ENCODE peak calls at places on chromosomes 13 and 19, in six cellular contexts. E, I, P, R, B and W are unnamed samples.

GRCh38 chr13:20395061-20395916 is 130.4 kb downstream of the CRYL1 start:
- DNase-seq in E (no peak), I (no peak), P (no peak), R (peak; percentile 33), B (no peak), W (no peak)

GRCh38 chr19:39264306-39265290 is 3.6 kb upstream of the IFNL2 start:
- DNase-seq in E (no peak), I (no peak), P (no peak), R (peak; percentile 77), B (no peak), W (no peak)

GRCh38 chr19:19860756-19861390 is 4.8 kb upstream of the ZNF253 start:
- DNase-seq in E (no peak), I (no peak), P (peak; percentile 11), R (peak; percentile 87), B (no peak), W (no peak)

GRCh38 chr13:40442191-40442590 is 224.2 kb downstream of the FOXO1 start:
- DNase-seq in E (no peak), I (no peak), P (no peak), R (no peak), B (no peak), W (peak; percentile 9)

GRCh38 chr19:58009666-58010301 is 7.2 kb upstream of the ZNF606 start:
- DNase-seq in E (no peak), I (no peak), P (peak; percentile 60), R (no peak), B (no peak), W (peak; percentile 75)

GRCh38 chr13:29428310-29428991 is 167.0 kb downstream of the SLC7A1 start:
- DNase-seq in E (peak; percentile 6), I (no peak), P (no peak), R (peak; percentile 71), B (no peak), W (no peak)

GRCh38 chr19:43519436-43520088 is 7.4 kb downstream of the ETHE1 start:
- DNase-seq in E (peak; percentile 74), I (peak; percentile 72), P (peak; percentile 68), R (peak; percentile 90), B (peak; percentile 33), W (peak; percentile 78)

GRCh38 chr13:50596776-50597203 is 246.7 kb downstream of the DLEU7 start:
- DNase-seq in E (no peak), I (peak; percentile 60), P (no peak), R (no peak), B (no peak), W (no peak)

GRCh38 chr19:49833594-49833993 is 15.5 kb downstream of the MED25 start:
- DNase-seq in E (no peak), I (no peak), P (no peak), R (no peak), B (no peak), W (no peak)

GRCh38 chr13:48954086-48954485 is 21.6 kb upstream of the FNDC3A start:
- DNase-seq in E (no peak), I (peak; percentile 15), P (no peak), R (no peak), B (no peak), W (no peak)

GRCh38 chr13:97658556-97658955 is 224.6 kb downstream of the RAP2A start:
- DNase-seq in E (no peak), I (no peak), P (no peak), R (no peak), B (no peak), W (peak; percentile 61)

GRCh38 chr13:97659602-97660001 is 225.6 kb downstream of the RAP2A start:
- DNase-seq in E (no peak), I (peak; percentile 13), P (no peak), R (no peak), B (no peak), W (peak; percentile 45)

GRCh38 chr13:97648881-97649224 is 214.9 kb downstream of the RAP2A start:
- DNase-seq in E (no peak), I (no peak), P (no peak), R (no peak), B (no peak), W (no peak)

GRCh38 chr13:97648171-97648880 is 214.4 kb downstream of the RAP2A start:
- DNase-seq in E (no peak), I (no peak), P (no peak), R (no peak), B (no peak), W (peak; percentile 88)

DNA sequence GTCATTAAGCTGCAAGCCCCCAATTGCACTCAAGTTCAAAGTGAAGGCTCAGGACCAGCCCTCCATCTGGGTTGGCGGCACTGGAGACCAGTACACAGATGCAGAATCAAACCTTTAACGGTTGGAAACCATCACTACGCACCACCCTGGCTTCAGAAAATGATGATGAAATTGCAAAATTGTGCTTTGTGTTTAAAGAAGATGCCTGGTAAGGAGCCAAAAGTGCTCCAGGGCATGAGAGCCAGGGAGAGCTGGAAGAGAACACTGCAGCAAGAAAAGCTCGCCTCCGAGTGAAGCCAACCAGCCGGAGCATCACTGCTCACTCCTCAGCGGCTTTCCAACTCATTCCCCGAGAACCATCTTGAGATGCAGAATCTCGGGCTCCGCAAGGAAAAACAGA is 219.8 kb downstream of the RAP2A start:
- DNase-seq in E (no peak), I (no peak), P (no peak), R (no peak), B (no peak), W (no peak)
- H3K27me3 ChIP-seq in E (no peaks in the 10 kb centered on the region), I (no peaks in the 10 kb centered on the region), P (peaks cover 7% of the 10 kb centered on the region), R (no peaks in the 10 kb centered on the region), B (no peaks in the 10 kb centered on the region), W (no peaks in the 10 kb centered on the region)

GRCh38 chr19:45687599-45687998 is 4.2 kb downstream of the SNRPD2 start:
- DNase-seq in E (no peak), I (no peak), P (no peak), R (no peak), B (no peak), W (no peak)
- TF ChIP-seq POLR2A in E (no peak), I (no peak), P (no peak), R (no peak), B (peak; percentile 59), W (no peak)

DNA sequence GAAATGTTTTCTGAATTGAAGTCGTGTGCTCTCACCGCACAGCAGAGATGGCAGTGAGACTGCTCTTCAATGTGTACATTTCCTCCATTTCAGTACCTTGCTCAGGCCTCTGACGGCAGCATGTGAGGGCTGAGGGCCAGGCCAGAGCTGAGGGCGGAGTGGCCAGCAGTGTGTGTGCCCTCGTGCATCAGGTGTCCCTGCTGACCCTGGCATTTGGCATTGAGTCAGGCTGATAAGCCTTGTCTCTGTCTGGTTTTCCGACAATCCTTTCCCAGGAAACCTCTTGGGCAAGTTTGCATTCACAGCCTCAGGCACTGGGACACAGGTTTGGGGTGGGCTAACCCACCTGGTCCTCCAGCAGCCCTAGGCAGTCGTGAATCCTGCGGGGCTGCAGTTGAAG is 62.3 kb downstream of the EFNB2 start:
- DNase-seq in E (no peak), I (no peak), P (no peak), R (no peak), B (no peak), W (no peak)
- TF ChIP-seq EZH2 in E (no peak), I (no peak), P (no peak), R (no peak), B (no peak), W (no peak)

DNA sequence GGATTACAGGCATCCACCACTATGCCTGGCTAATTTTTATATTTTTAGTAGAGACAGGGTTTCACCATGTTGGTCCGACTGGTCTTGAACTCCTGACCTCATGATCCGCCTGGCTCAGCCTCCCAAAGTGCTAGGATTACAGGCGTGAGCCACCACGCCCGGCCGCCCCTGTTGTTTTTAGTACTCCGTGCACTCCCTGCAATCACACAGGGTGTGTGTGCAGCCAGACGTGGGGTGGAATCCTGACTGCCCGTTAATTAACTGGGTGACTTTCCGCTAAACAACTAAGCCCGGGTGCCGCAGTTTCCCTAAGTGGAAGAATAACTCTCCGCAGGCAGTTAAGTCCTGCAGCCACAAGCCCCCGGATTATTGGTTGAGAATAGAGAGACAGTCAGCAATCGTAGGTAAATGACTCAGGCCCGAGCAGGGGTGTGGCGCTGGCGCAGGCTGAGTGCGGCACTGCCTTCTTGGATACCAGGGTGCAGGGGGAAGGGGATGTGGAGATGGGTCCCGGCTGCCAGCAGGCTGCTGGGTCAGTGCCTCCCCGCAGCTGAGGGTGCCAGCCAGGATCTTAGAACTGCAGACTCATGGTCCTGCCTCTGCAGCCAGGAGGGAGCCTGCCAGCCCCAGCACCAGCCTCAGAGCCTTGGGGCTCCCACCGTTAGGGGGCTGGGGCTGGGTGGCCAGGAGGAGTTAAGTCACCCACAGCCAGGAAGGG is 6.1 kb upstream of the FXYD3 start:
- DNase-seq in E (peak; percentile 54), I (no peak), P (no peak), R (no peak), B (no peak), W (no peak)
- H3K27me3 ChIP-seq in E (no peaks in the 10 kb centered on the region), I (no peaks in the 10 kb centered on the region), P (no peaks in the 10 kb centered on the region), R (no peaks in the 10 kb centered on the region), B (no peaks in the 10 kb centered on the region), W (no peaks in the 10 kb centered on the region)

GRCh38 chr19:12939908-12940533 is 1.6 kb downstream of the CALR start:
- DNase-seq in E (no peak), I (no peak), P (no peak), R (no peak), B (no peak), W (no peak)

GRCh38 chr19:12940897-12941296 is 2.5 kb downstream of the CALR start:
- DNase-seq in E (no peak), I (no peak), P (no peak), R (no peak), B (no peak), W (no peak)

GRCh38 chr19:12938536-12939291 is at the start of gene CALR:
- DNase-seq in E (no peak), I (no peak), P (no peak), R (no peak), B (no peak), W (peak; percentile 45)

GRCh38 chr19:12938054-12938535 is 314 bp upstream of the CALR start:
- DNase-seq in E (peak; percentile 99), I (peak; percentile 98), P (peak; percentile 92), R (peak; percentile 98), B (peak; percentile 97), W (peak; percentile 100)

DNA sequence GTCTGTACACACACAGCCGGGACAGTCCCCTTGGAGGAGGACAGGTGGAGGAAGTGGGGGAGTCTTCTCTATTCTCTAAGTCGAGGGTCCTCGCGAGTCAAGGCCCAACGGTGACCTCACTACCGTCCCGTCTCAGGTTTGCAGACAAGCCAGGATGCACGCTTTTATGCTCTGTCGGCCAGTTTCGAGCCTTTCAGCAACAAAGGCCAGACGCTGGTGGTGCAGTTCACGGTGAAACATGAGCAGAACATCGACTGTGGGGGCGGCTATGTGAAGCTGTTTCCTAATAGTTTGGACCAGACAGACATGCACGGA is 840 bp downstream of the CALR start:
- DNase-seq in E (no peak), I (no peak), P (no peak), R (no peak), B (no peak), W (no peak)
- TF ChIP-seq POLR2A in E (no peak), I (peak; percentile 33), P (no peak), R (no peak), B (peak; percentile 75), W (no peak)

GRCh38 chr13:101916108-101916757 is 463.8 kb downstream of the ITGBL1 start:
- DNase-seq in E (no peak), I (no peak), P (no peak), R (peak; percentile 80), B (no peak), W (no peak)
- TF ChIP-seq EZH2 in E (no peak), I (no peak), P (no peak), R (peak; percentile 79), B (no peak), W (peak; percentile 42)

GRCh38 chr19:38209671-38210457 is 14.2 kb downstream of the DPF1 start:
- DNase-seq in E (no peak), I (no peak), P (no peak), R (peak; percentile 77), B (no peak), W (peak; percentile 40)
- H3K27me3 ChIP-seq in E (no peaks in the 10 kb centered on the region), I (no peaks in the 10 kb centered on the region), P (peaks cover 19% of the 10 kb centered on the region), R (no peaks in the 10 kb centered on the region), B (no peaks in the 10 kb centered on the region), W (peaks cover 12% of the 10 kb centered on the region)